ENCODE peak calls at places on chromosomes 7 and 10, in seven cellular contexts. P, U, L, R, J, W and F are unnamed samples.

GRCh38 chr10:133335238-133336122 is 1.2 kb downstream of the CALY start:
- DNase-seq in P (no peak), U (peak), L (peak), R (no peak), J (no peak), W (no peak), F (no peak)

GRCh38 chr7:72406820-72407403 is 5.2 kb downstream of the CALN1 start:
- DNase-seq in P (no peak), U (no peak), L (no peak), R (no peak), J (no peak), W (no peak), F (no peak)

GRCh38 chr7:44678096-44678467 is 70.6 kb upstream of the ZMIZ2 start:
- DNase-seq in P (no peak), U (no peak), L (no peak), R (no peak), J (no peak), W (no peak), F (no peak)

GRCh38 chr7:114212753-114213439 is 201.7 kb upstream of the FOXP2 start:
- DNase-seq in P (no peak), U (no peak), L (no peak), R (no peak), J (no peak), W (no peak), F (peak)

GRCh38 chr10:118596426-118597124 is 1.1 kb upstream of the PRLHR start:
- DNase-seq in P (no peak), U (peak), L (no peak), R (no peak), J (no peak), W (no peak), F (no peak)

GRCh38 chr10:79022565-79023488 is 45.9 kb upstream of the ZMIZ1 start:
- DNase-seq in P (peak), U (peak), L (peak), R (peak), J (peak), W (no peak), F (peak)

GRCh38 chr10:5284311-5285057 is 80.3 kb upstream of the UCN3 start:
- DNase-seq in P (no peak), U (no peak), L (peak), R (no peak), J (no peak), W (no peak), F (no peak)

GRCh38 chr10:113872139-113873030 is 17.9 kb downstream of the NHLRC2 start:
- DNase-seq in P (no peak), U (no peak), L (no peak), R (no peak), J (no peak), W (no peak), F (no peak)

GRCh38 chr7:111012799-111013675 is 77.9 kb upstream of the LRRN3 start:
- DNase-seq in P (no peak), U (no peak), L (no peak), R (no peak), J (peak), W (no peak), F (no peak)

GRCh38 chr10:52542891-52543290 is 228.8 kb downstream of the DKK1 start:
- DNase-seq in P (no peak), U (no peak), L (no peak), R (no peak), J (no peak), W (no peak), F (no peak)

GRCh38 chr7:98691619-98692018 is 74.5 kb downstream of the NPTX2 start:
- DNase-seq in P (no peak), U (peak), L (no peak), R (no peak), J (no peak), W (no peak), F (no peak)

GRCh38 chr10:101569465-101569837 is 18.6 kb downstream of the POLL start:
- DNase-seq in P (no peak), U (peak), L (no peak), R (no peak), J (no peak), W (no peak), F (no peak)

GRCh38 chr10:95866448-95866842 is 41.3 kb upstream of the CC2D2B start:
- DNase-seq in P (no peak), U (no peak), L (no peak), R (no peak), J (no peak), W (no peak), F (no peak)

GRCh38 chr7:41447106-41448042 is 255.5 kb downstream of the INHBA start:
- DNase-seq in P (no peak), U (no peak), L (no peak), R (no peak), J (no peak), W (no peak), F (no peak)

GRCh38 chr7:41449286-41449685 is 253.6 kb downstream of the INHBA start:
- DNase-seq in P (no peak), U (no peak), L (no peak), R (no peak), J (no peak), W (no peak), F (no peak)

GRCh38 chr7:41448104-41448503 is 254.8 kb downstream of the INHBA start:
- DNase-seq in P (no peak), U (no peak), L (no peak), R (peak), J (no peak), W (no peak), F (peak)

GRCh38 chr7:41449694-41450093 is 253.2 kb downstream of the INHBA start:
- DNase-seq in P (no peak), U (no peak), L (no peak), R (no peak), J (no peak), W (no peak), F (no peak)

GRCh38 chr7:41451826-41452225 is 251.1 kb downstream of the INHBA start:
- DNase-seq in P (no peak), U (no peak), L (no peak), R (no peak), J (no peak), W (no peak), F (no peak)
- TF ChIP-seq JUND in P (no peak), U (peak), L (no peak), R (no peak), J (no peak), W (no peak), F (no peak)

DNA sequence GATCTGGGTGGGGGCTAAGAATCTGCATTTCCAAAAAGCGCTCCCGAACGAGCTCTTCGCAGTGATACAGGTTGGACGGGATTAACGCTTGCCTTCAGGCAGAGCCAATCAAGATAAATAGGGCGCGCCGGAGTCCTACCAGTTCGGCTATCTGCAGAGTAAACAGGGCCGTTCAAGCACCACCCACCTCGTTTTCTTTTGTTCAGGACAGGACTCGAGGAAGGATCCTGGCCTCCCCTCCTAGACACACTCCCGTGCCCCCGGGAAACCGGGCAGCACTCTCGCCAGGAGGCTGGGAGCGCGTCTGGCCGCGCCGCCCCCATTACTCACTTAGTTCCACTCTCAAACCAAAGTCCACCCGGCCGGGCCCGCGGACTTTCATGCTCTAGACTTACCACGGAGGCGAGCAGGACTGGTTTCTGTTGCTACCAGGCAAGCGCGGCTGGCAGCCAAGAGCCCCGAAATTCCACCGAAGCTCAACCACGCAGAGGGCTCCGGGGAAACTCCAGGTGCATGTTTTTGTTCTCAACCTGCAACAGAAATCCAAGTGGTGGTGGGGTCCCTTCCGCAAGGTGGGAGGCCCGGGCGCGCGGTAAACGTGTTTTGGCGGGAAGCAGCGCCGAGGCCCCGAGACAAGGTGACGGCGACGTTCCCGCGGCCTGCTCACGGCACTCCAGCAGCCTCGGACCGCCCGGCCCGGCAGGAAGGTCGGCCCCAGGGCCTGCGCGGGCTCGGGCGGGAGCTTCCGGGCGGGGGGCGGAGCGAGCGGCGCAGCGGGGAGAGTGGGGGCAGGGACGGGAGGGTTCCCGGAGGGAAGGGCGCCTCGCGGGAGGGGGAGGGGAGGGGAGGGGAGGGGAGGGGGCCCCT is 12.7 kb downstream of the HNRNPF start:
- DNase-seq in P (no peak), U (peak), L (peak), R (peak), J (no peak), W (no peak), F (peak)
- TF ChIP-seq JUND in P (no peak), U (no peak), L (no peak), R (peak), J (no peak), W (no peak), F (peak)

GRCh38 chr7:132249591-132249971 is 326.7 kb downstream of the PLXNA4 start:
- DNase-seq in P (no peak), U (peak), L (no peak), R (peak), J (no peak), W (peak), F (peak)

GRCh38 chr7:132254455-132254854 is 321.8 kb downstream of the PLXNA4 start:
- DNase-seq in P (no peak), U (no peak), L (no peak), R (no peak), J (no peak), W (no peak), F (no peak)

GRCh38 chr7:132248841-132249590 is 327.3 kb downstream of the PLXNA4 start:
- DNase-seq in P (no peak), U (no peak), L (no peak), R (no peak), J (no peak), W (no peak), F (no peak)

GRCh38 chr7:132250480-132251326 is 325.6 kb downstream of the PLXNA4 start:
- DNase-seq in P (no peak), U (no peak), L (no peak), R (peak), J (no peak), W (no peak), F (no peak)

GRCh38 chr7:132251327-132251659 is 325.0 kb downstream of the PLXNA4 start:
- DNase-seq in P (no peak), U (no peak), L (no peak), R (peak), J (no peak), W (no peak), F (peak)
- TF ChIP-seq JUND in P (no peak), U (no peak), L (no peak), R (no peak), J (no peak), W (no peak), F (no peak)

GRCh38 chr7:157474685-157475084 is 137.9 kb downstream of the DNAJB6 start:
- DNase-seq in P (peak), U (no peak), L (peak), R (peak), J (no peak), W (peak), F (no peak)

GRCh38 chr7:157476201-157476600 is 139.4 kb downstream of the DNAJB6 start:
- DNase-seq in P (no peak), U (no peak), L (no peak), R (no peak), J (no peak), W (no peak), F (no peak)

GRCh38 chr7:157475601-157476000 is 138.8 kb downstream of the DNAJB6 start:
- DNase-seq in P (no peak), U (no peak), L (no peak), R (no peak), J (no peak), W (no peak), F (no peak)

GRCh38 chr7:157476654-157477549 is 140.1 kb downstream of the DNAJB6 start:
- DNase-seq in P (no peak), U (no peak), L (no peak), R (no peak), J (no peak), W (no peak), F (no peak)

GRCh38 chr7:157475095-157475494 is 138.3 kb downstream of the DNAJB6 start:
- DNase-seq in P (no peak), U (no peak), L (no peak), R (no peak), J (no peak), W (no peak), F (no peak)
- TF ChIP-seq JUND in P (no peak), U (no peak), L (no peak), R (no peak), J (no peak), W (no peak), F (no peak)

DNA sequence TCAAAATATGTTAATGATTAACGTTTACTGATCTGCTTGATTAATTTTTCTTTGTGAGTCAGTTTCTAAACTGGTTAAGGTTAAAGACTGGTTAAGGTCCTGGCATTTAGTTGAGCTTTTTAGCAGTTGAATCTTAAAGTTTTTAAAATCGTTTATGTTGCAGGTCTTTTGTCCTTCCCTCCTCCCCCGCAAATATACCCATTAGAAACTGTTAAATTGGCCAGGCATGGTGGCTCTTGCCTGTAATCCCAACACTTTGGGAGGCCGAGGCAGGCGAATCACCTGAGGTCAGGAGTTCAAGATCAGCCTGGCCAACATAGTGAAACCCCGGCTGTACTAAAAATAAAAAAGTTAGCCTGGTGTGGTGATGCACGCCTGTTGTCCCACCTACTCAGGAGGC is 100.9 kb downstream of the PODXL start:
- DNase-seq in P (no peak), U (no peak), L (no peak), R (no peak), J (peak), W (no peak), F (no peak)
- TF ChIP-seq JUND in P (no peak), U (no peak), L (no peak), R (no peak), J (no peak), W (no peak), F (no peak)

GRCh38 chr7:90488220-90488619 is 18.8 kb downstream of the PTTG1IP2 start:
- DNase-seq in P (no peak), U (peak), L (no peak), R (no peak), J (no peak), W (no peak), F (no peak)
- TF ChIP-seq JUND in P (no peak), U (no peak), L (no peak), R (no peak), J (no peak), W (no peak), F (no peak)

DNA sequence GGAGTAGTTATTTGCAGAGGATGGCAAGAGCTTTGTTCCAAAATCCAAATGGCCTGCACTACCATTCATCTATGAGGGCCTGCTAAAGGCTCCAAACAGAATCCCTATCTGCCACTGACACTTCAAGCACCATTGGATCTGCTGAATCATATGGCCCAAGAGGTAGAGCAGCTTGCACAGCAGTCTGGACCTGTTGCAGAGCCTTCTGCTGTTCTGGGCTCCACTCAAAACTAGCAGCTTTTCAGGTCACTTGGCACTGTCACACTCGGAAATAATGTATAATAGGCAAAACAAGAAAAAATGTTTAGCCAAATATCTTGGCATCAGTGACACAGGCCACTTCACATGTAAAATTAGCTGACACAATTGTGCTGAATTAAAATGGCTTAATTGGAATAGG is 1183.0 kb upstream of the LRRTM3 start:
- DNase-seq in P (no peak), U (no peak), L (no peak), R (no peak), J (no peak), W (no peak), F (no peak)
- TF ChIP-seq JUND in P (no peak), U (no peak), L (no peak), R (no peak), J (no peak), W (no peak), F (no peak)

GRCh38 chr7:5320391-5320790 is 37.6 kb downstream of the SLC29A4 start:
- DNase-seq in P (no peak), U (no peak), L (no peak), R (no peak), J (no peak), W (no peak), F (no peak)

GRCh38 chr7:5322621-5323410 is 40.1 kb downstream of the SLC29A4 start:
- DNase-seq in P (no peak), U (peak), L (no peak), R (no peak), J (no peak), W (no peak), F (no peak)

GRCh38 chr7:5330288-5330687 is 47.5 kb downstream of the SLC29A4 start:
- DNase-seq in P (no peak), U (no peak), L (no peak), R (no peak), J (no peak), W (no peak), F (no peak)

GRCh38 chr7:5320802-5321396 is 38.2 kb downstream of the SLC29A4 start:
- DNase-seq in P (no peak), U (no peak), L (no peak), R (no peak), J (no peak), W (no peak), F (no peak)

DNA sequence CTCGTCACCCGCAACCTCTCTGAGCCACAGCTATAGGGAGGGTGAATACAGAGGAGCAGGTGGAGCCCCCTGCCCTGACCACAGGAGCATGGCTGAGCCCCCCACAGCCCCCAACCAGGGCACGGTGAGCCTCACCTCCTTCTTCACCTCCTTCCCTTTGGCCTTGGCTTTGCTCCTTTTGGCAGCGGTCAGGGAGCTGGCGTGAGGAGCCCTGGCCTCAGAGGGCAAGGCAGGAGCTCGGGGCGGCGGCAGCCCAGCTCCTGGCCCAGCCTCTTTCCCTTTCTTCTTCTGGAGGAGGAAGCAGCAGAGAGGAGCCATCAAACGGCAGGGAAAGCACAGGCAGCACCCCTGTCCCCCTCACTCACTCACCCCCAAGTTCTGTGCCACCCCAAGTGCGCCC is 42.2 kb downstream of the SLC29A4 start:
- DNase-seq in P (no peak), U (no peak), L (no peak), R (no peak), J (no peak), W (no peak), F (no peak)
- TF ChIP-seq JUND in P (no peak), U (no peak), L (no peak), R (no peak), J (no peak), W (no peak), F (no peak)

GRCh38 chr10:71725998-71726672 is 6.6 kb upstream of the C10orf105 start:
- DNase-seq in P (no peak), U (peak), L (peak), R (peak), J (no peak), W (no peak), F (no peak)
- TF ChIP-seq JUND in P (no peak), U (no peak), L (no peak), R (no peak), J (no peak), W (no peak), F (no peak)